ENCODE peak calls at places on chromosomes 7 and 10, in six cellular contexts. One of them, this sample, is unnamed.

GRCh38 chr7:36287371-36288241 is 102.1 kb upstream of the ANLN start:
- DNase-seq in HL-60: no peak
- DNase-seq in heart left ventricle: no peak
- DNase-seq in BE2C: no peak
- DNase-seq in upper lobe of right lung: no peak
- DNase-seq in PC-3: peak; percentile 67
- DNase-seq in this sample: no peak

GRCh38 chr10:31004611-31005193 is 27.0 kb downstream of the ZNF438 start:
- DNase-seq in HL-60: no peak
- DNase-seq in heart left ventricle: no peak
- DNase-seq in BE2C: no peak
- DNase-seq in upper lobe of right lung: no peak
- DNase-seq in PC-3: peak; percentile 86
- DNase-seq in this sample: peak; percentile 52

GRCh38 chr7:128361463-128362441 is at the start of gene PRRT4:
- DNase-seq in HL-60: peak; percentile 85
- DNase-seq in heart left ventricle: peak; percentile 62
- DNase-seq in BE2C: peak; percentile 69
- DNase-seq in upper lobe of right lung: peak; percentile 68
- DNase-seq in PC-3: peak; percentile 22
- DNase-seq in this sample: no peak

GRCh38 chr10:57657164-57657765 is 610.4 kb downstream of the IPMK start:
- DNase-seq in HL-60: peak; percentile 2
- DNase-seq in heart left ventricle: peak; percentile 18
- DNase-seq in BE2C: peak; percentile 41
- DNase-seq in upper lobe of right lung: no peak
- DNase-seq in PC-3: peak; percentile 89
- DNase-seq in this sample: peak; percentile 7

GRCh38 chr7:1550005-1550845 is 5.8 kb downstream of the TMEM184A start:
- DNase-seq in HL-60: no peak
- DNase-seq in heart left ventricle: peak; percentile 20
- DNase-seq in BE2C: peak; percentile 10
- DNase-seq in upper lobe of right lung: no peak
- DNase-seq in PC-3: no peak
- DNase-seq in this sample: no peak

GRCh38 chr7:155579565-155579964 is 33.2 kb upstream of the CNPY1 start:
- DNase-seq in HL-60: no peak
- DNase-seq in heart left ventricle: no peak
- DNase-seq in BE2C: no peak
- DNase-seq in upper lobe of right lung: peak; percentile 47
- DNase-seq in PC-3: no peak
- DNase-seq in this sample: no peak

GRCh38 chr10:128297709-128298457 is 171.7 kb upstream of the MKI67 start:
- DNase-seq in HL-60: no peak
- DNase-seq in heart left ventricle: peak; percentile 64
- DNase-seq in BE2C: no peak
- DNase-seq in upper lobe of right lung: no peak
- DNase-seq in PC-3: no peak
- DNase-seq in this sample: no peak

GRCh38 chr7:128266891-128267839 is 26.1 kb downstream of the LEP start:
- DNase-seq in HL-60: no peak
- DNase-seq in heart left ventricle: peak; percentile 70
- DNase-seq in BE2C: peak; percentile 93
- DNase-seq in upper lobe of right lung: peak; percentile 63
- DNase-seq in PC-3: peak; percentile 13
- DNase-seq in this sample: peak; percentile 18

GRCh38 chr10:28382520-28383269 is 79.8 kb upstream of the MPP7 start:
- DNase-seq in HL-60: no peak
- DNase-seq in heart left ventricle: no peak
- DNase-seq in BE2C: no peak
- DNase-seq in upper lobe of right lung: no peak
- DNase-seq in PC-3: peak; percentile 66
- DNase-seq in this sample: no peak

GRCh38 chr10:3290550-3290949 is 118.0 kb upstream of the PITRM1 start:
- DNase-seq in HL-60: no peak
- DNase-seq in heart left ventricle: no peak
- DNase-seq in BE2C: no peak
- DNase-seq in upper lobe of right lung: no peak
- DNase-seq in PC-3: no peak
- DNase-seq in this sample: no peak

GRCh38 chr10:3292601-3293000 is 120.0 kb upstream of the PITRM1 start:
- DNase-seq in HL-60: no peak
- DNase-seq in heart left ventricle: no peak
- DNase-seq in BE2C: no peak
- DNase-seq in upper lobe of right lung: no peak
- DNase-seq in PC-3: no peak
- DNase-seq in this sample: no peak

GRCh38 chr10:3281911-3282310 is 109.3 kb upstream of the PITRM1 start:
- DNase-seq in HL-60: no peak
- DNase-seq in heart left ventricle: no peak
- DNase-seq in BE2C: no peak
- DNase-seq in upper lobe of right lung: no peak
- DNase-seq in PC-3: no peak
- DNase-seq in this sample: no peak

GRCh38 chr10:3282341-3282740 is 109.8 kb upstream of the PITRM1 start:
- DNase-seq in HL-60: no peak
- DNase-seq in heart left ventricle: no peak
- DNase-seq in BE2C: no peak
- DNase-seq in upper lobe of right lung: no peak
- DNase-seq in PC-3: no peak
- DNase-seq in this sample: no peak

DNA sequence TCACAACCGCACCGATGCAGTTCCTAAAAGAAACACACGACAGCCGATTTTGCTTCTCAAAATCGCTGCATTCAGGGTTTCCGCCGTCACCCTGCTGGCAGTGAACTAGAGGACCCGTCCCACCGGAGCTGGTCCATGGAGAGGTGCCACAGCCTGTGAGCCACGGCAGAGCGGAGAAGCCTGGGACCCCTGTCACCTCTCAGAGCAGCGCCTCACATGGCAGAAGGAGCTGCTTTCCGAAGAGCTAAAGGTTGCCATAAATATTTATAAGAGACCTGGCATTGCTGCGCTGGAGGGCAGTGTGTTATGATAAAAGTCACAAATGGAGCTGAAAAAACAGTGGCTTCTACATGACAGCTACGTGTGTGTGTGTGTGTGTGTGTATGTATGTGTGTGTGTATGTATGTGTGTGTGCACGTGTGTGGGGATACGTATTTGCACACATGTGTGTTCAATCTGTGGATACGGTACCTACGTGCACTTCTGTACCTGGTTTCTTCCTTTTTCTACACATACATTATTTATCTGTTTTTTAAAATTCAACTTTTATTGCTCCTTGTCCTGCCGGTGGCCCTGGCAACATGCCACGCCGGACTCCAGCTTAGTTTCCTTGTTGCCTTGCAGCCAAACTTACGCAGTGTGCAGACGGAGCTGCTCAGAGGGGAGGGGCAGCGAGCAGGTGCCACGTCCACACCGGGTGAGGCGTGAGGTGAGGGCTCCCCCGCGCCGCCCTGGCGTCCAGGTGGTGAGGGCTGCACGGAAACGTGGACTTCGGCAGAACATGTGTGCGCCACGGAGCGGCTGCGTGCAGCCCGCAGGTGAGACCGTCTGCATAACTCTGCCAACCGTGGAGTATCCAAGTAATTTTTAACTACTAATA is 115.2 kb upstream of the PITRM1 start:
- DNase-seq in HL-60: no peak
- DNase-seq in heart left ventricle: no peak
- DNase-seq in BE2C: peak; percentile 6
- DNase-seq in upper lobe of right lung: no peak
- DNase-seq in PC-3: peak; percentile 14
- DNase-seq in this sample: no peak
- TF ChIP-seq CTCF in HL-60: no peak
- TF ChIP-seq CTCF in heart left ventricle: no peak
- TF ChIP-seq CTCF in BE2C: no peak
- TF ChIP-seq CTCF in upper lobe of right lung: no peak
- TF ChIP-seq CTCF in PC-3: peak; percentile 30
- TF ChIP-seq CTCF in this sample: no peak

GRCh38 chr7:134622303-134622995 is 24.2 kb upstream of the BPGM start:
- DNase-seq in HL-60: no peak
- DNase-seq in heart left ventricle: no peak
- DNase-seq in BE2C: no peak
- DNase-seq in upper lobe of right lung: no peak
- DNase-seq in PC-3: no peak
- DNase-seq in this sample: no peak
- H3K27me3 ChIP-seq in HL-60: no peaks in the 10 kb centered on the region
- H3K27me3 ChIP-seq in heart left ventricle: peaks cover 18% of the 10 kb centered on the region
- H3K27me3 ChIP-seq in BE2C: peaks cover 82% of the 10 kb centered on the region
- H3K27me3 ChIP-seq in upper lobe of right lung: peaks cover 11% of the 10 kb centered on the region
- H3K27me3 ChIP-seq in PC-3: no peaks in the 10 kb centered on the region
- H3K27me3 ChIP-seq in this sample: no peaks in the 10 kb centered on the region

GRCh38 chr10:132400041-132400546 is 3.1 kb downstream of the PWWP2B start:
- DNase-seq in HL-60: no peak
- DNase-seq in heart left ventricle: peak; percentile 28
- DNase-seq in BE2C: no peak
- DNase-seq in upper lobe of right lung: peak; percentile 63
- DNase-seq in PC-3: no peak
- DNase-seq in this sample: no peak

GRCh38 chr10:132397036-132397541 is at the start of gene PWWP2B:
- DNase-seq in HL-60: no peak
- DNase-seq in heart left ventricle: peak; percentile 76
- DNase-seq in BE2C: peak; percentile 60
- DNase-seq in upper lobe of right lung: peak; percentile 87
- DNase-seq in PC-3: peak; percentile 19
- DNase-seq in this sample: no peak

GRCh38 chr10:132399117-132400035 is 2.4 kb downstream of the PWWP2B start:
- DNase-seq in HL-60: no peak
- DNase-seq in heart left ventricle: peak; percentile 24
- DNase-seq in BE2C: no peak
- DNase-seq in upper lobe of right lung: peak; percentile 63
- DNase-seq in PC-3: no peak
- DNase-seq in this sample: no peak

GRCh38 chr10:132397671-132398565 is 918 bp downstream of the PWWP2B start:
- DNase-seq in HL-60: no peak
- DNase-seq in heart left ventricle: no peak
- DNase-seq in BE2C: peak; percentile 62
- DNase-seq in upper lobe of right lung: peak; percentile 74
- DNase-seq in PC-3: peak; percentile 69
- DNase-seq in this sample: no peak

DNA sequence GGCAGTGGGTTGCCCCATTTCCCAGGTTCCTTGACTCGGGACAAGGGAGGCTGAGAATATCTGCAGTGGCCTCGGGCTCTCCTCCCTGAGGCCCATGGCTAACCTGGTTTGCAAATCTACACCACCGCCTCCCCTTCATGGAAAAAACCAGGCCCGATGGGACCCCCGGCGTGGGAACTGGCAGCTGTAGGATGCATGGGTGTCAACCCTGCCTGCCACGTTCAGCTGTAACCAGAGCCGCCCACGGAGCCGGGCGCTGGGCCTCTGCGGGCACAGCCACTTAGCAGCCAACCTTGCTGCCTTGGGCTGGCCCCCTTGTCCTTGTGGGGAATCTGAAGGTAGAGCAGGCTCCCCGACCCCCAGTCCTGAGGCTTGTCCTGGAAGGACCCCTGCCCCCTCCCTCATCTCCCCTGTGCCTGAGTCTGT is 1.6 kb downstream of the PWWP2B start:
- DNase-seq in HL-60: no peak
- DNase-seq in heart left ventricle: peak; percentile 27
- DNase-seq in BE2C: no peak
- DNase-seq in upper lobe of right lung: peak; percentile 66
- DNase-seq in PC-3: no peak
- DNase-seq in this sample: no peak
- H3K4me3 ChIP-seq in HL-60: peak overlapping the region; percentile 60
- H3K4me3 ChIP-seq in heart left ventricle: peak overlapping the region; percentile 94
- H3K4me3 ChIP-seq in BE2C: peak overlapping the region; percentile 75
- H3K4me3 ChIP-seq in upper lobe of right lung: peak overlapping the region; percentile 72
- H3K4me3 ChIP-seq in PC-3: peak overlapping the region; percentile 84
- H3K4me3 ChIP-seq in this sample: no peak overlapping the region

DNA sequence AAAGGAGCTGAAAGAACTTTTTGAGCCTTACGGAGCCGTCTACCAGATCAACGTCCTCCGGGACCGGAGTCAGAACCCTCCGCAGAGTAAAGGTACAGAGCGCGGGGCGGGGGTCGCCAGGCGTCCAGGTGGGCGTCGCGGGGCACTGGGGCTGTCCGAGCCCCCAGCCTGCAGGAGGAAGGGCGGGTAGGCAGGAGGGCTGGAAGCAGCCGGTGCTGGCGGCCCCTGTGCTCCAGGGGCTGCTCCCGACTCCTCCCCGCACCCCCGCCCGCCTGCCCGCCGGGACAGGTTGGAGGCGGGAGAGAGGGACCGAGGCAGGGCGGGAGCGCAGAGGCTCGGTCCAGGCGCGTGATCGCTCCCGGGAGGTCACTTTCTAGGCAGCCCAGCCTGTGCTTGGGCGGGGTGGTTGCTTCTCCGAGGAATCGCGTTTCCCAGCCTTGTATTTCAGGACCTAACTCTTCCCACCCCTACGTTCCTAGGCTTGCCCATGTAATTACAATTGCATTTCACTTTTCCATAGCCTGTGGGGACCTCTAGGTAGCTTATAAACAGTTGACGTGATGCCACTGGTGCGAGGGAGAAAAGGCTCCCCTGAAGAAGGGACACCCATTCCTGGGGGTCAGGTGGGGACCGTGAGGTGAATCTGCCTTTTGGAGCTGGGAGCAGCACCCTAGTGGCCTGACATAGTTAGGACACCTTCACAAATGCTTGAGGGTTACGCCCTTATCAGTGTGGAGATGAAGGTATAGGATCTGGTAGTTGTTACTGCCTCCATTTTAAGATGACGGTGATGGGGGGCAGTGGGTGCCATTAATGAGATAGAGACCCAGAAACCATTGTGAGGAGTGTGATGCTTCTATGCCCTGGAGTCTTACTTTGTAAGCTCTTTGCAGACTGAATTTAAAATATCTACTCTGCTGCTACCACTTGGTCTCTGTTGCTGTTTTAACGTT is 148.2 kb downstream of the CELF2 start:
- DNase-seq in HL-60: no peak
- DNase-seq in heart left ventricle: peak; percentile 83
- DNase-seq in BE2C: no peak
- DNase-seq in upper lobe of right lung: peak; percentile 77
- DNase-seq in PC-3: no peak
- DNase-seq in this sample: no peak
- TF ChIP-seq CTCF in HL-60: peak; percentile 20
- TF ChIP-seq CTCF in heart left ventricle: peak; percentile 29
- TF ChIP-seq CTCF in BE2C: peak; percentile 29
- TF ChIP-seq CTCF in upper lobe of right lung: peak; percentile 39
- TF ChIP-seq CTCF in PC-3: no peak
- TF ChIP-seq CTCF in this sample: no peak

GRCh38 chr7:101565601-101566209 is 63.4 kb downstream of the MYL10 start:
- DNase-seq in HL-60: no peak
- DNase-seq in heart left ventricle: no peak
- DNase-seq in BE2C: no peak
- DNase-seq in upper lobe of right lung: no peak
- DNase-seq in PC-3: no peak
- DNase-seq in this sample: no peak

GRCh38 chr7:101562531-101563197 is 66.4 kb downstream of the MYL10 start:
- DNase-seq in HL-60: no peak
- DNase-seq in heart left ventricle: no peak
- DNase-seq in BE2C: no peak
- DNase-seq in upper lobe of right lung: peak; percentile 55
- DNase-seq in PC-3: no peak
- DNase-seq in this sample: no peak

GRCh38 chr7:101563198-101563901 is 65.7 kb downstream of the MYL10 start:
- DNase-seq in HL-60: no peak
- DNase-seq in heart left ventricle: no peak
- DNase-seq in BE2C: no peak
- DNase-seq in upper lobe of right lung: peak; percentile 50
- DNase-seq in PC-3: no peak
- DNase-seq in this sample: no peak

GRCh38 chr7:101564778-101565211 is 64.3 kb downstream of the MYL10 start:
- DNase-seq in HL-60: no peak
- DNase-seq in heart left ventricle: no peak
- DNase-seq in BE2C: peak; percentile 75
- DNase-seq in upper lobe of right lung: peak; percentile 60
- DNase-seq in PC-3: peak; percentile 71
- DNase-seq in this sample: no peak

GRCh38 chr7:101563933-101564777 is 64.9 kb downstream of the MYL10 start:
- DNase-seq in HL-60: no peak
- DNase-seq in heart left ventricle: no peak
- DNase-seq in BE2C: no peak
- DNase-seq in upper lobe of right lung: no peak
- DNase-seq in PC-3: no peak
- DNase-seq in this sample: no peak
- H3K27me3 ChIP-seq in HL-60: no peaks in the 10 kb centered on the region
- H3K27me3 ChIP-seq in heart left ventricle: peaks cover 10% of the 10 kb centered on the region
- H3K27me3 ChIP-seq in BE2C: peaks cover 4% of the 10 kb centered on the region
- H3K27me3 ChIP-seq in upper lobe of right lung: no peaks in the 10 kb centered on the region
- H3K27me3 ChIP-seq in PC-3: peaks cover 10% of the 10 kb centered on the region
- H3K27me3 ChIP-seq in this sample: peaks cover 19% of the 10 kb centered on the region

This sample was measured in kidney epithelial cell.